ENCODE peak calls at places on chromosomes 3 and 15, in ten cellular contexts. One of them, this sample, is unnamed.

GRCh38 chr15:38620851-38621594 is 56.4 kb upstream of the RASGRP1 start:
- DNase-seq in ELR: no peak
- DNase-seq in kidney epithelial cell: no peak
- DNase-seq in stimulated activated naive CD8-positive, alpha-beta T cell treated with anti-CD3 and anti-CD28 coated beads, Interleukin-15, Interleukin-2, amounts not matched to agents 100 U/mL and 50 U/mL, for 24 hours: no peak
- DNase-seq in A549: no peak
- DNase-seq in left ventricle myocardium inferior: no peak
- DNase-seq in tibial artery: no peak
- DNase-seq in uterus: no peak
- DNase-seq in WTC11: no peak
- DNase-seq in LHCN-M2: no peak
- DNase-seq in this sample: no peak

GRCh38 chr3:16319307-16319706 is 54.3 kb downstream of the OXNAD1 start:
- DNase-seq in WTC11: peak
- DNase-seq in kidney epithelial cell: no peak
- DNase-seq in A549: peak
- DNase-seq in uterus: no peak
- DNase-seq in left ventricle myocardium inferior: no peak
- DNase-seq in LHCN-M2: peak
- DNase-seq in stimulated activated naive CD8-positive, alpha-beta T cell treated with anti-CD3 and anti-CD28 coated beads, Interleukin-15, Interleukin-2, amounts not matched to agents 100 U/mL and 50 U/mL, for 24 hours: peak
- DNase-seq in ELR: peak
- DNase-seq in tibial artery: no peak
- DNase-seq in this sample: peak

GRCh38 chr3:36476274-36476942 is 96.1 kb downstream of the STAC start:
- DNase-seq in WTC11: no peak
- DNase-seq in A549: no peak
- DNase-seq in stimulated activated naive CD8-positive, alpha-beta T cell treated with anti-CD3 and anti-CD28 coated beads, Interleukin-15, Interleukin-2, amounts not matched to agents 100 U/mL and 50 U/mL, for 24 hours: no peak
- DNase-seq in tibial artery: no peak
- DNase-seq in LHCN-M2: no peak
- DNase-seq in uterus: no peak
- DNase-seq in left ventricle myocardium inferior: no peak
- DNase-seq in kidney epithelial cell: no peak
- DNase-seq in ELR: no peak
- DNase-seq in this sample: no peak

GRCh38 chr3:155790272-155790918 is 15.7 kb downstream of the C3orf33 start:
- DNase-seq in tibial artery: no peak
- DNase-seq in kidney epithelial cell: no peak
- DNase-seq in A549: no peak
- DNase-seq in ELR: no peak
- DNase-seq in LHCN-M2: no peak
- DNase-seq in left ventricle myocardium inferior: no peak
- DNase-seq in uterus: no peak
- DNase-seq in stimulated activated naive CD8-positive, alpha-beta T cell treated with anti-CD3 and anti-CD28 coated beads, Interleukin-15, Interleukin-2, amounts not matched to agents 100 U/mL and 50 U/mL, for 24 hours: no peak
- DNase-seq in WTC11: no peak
- DNase-seq in this sample: no peak

GRCh38 chr15:82680200-82681102 is 29.2 kb downstream of the AP3B2 start:
- DNase-seq in stimulated activated naive CD8-positive, alpha-beta T cell treated with anti-CD3 and anti-CD28 coated beads, Interleukin-15, Interleukin-2, amounts not matched to agents 100 U/mL and 50 U/mL, for 24 hours: peak
- DNase-seq in left ventricle myocardium inferior: no peak
- DNase-seq in uterus: no peak
- DNase-seq in LHCN-M2: no peak
- DNase-seq in tibial artery: peak
- DNase-seq in A549: peak
- DNase-seq in WTC11: peak
- DNase-seq in ELR: no peak
- DNase-seq in kidney epithelial cell: no peak
- DNase-seq in this sample: peak

GRCh38 chr15:56890038-56890437 is 28.4 kb upstream of the TCF12 start:
- DNase-seq in left ventricle myocardium inferior: no peak
- DNase-seq in tibial artery: no peak
- DNase-seq in WTC11: no peak
- DNase-seq in uterus: no peak
- DNase-seq in A549: no peak
- DNase-seq in kidney epithelial cell: no peak
- DNase-seq in ELR: no peak
- DNase-seq in LHCN-M2: no peak
- DNase-seq in stimulated activated naive CD8-positive, alpha-beta T cell treated with anti-CD3 and anti-CD28 coated beads, Interleukin-15, Interleukin-2, amounts not matched to agents 100 U/mL and 50 U/mL, for 24 hours: no peak
- DNase-seq in this sample: no peak

GRCh38 chr3:122533480-122533879 is 18.7 kb upstream of the KPNA1 start:
- DNase-seq in uterus: no peak
- DNase-seq in WTC11: no peak
- DNase-seq in ELR: peak
- DNase-seq in kidney epithelial cell: no peak
- DNase-seq in A549: no peak
- DNase-seq in LHCN-M2: no peak
- DNase-seq in stimulated activated naive CD8-positive, alpha-beta T cell treated with anti-CD3 and anti-CD28 coated beads, Interleukin-15, Interleukin-2, amounts not matched to agents 100 U/mL and 50 U/mL, for 24 hours: no peak
- DNase-seq in left ventricle myocardium inferior: no peak
- DNase-seq in tibial artery: no peak
- DNase-seq in this sample: no peak

GRCh38 chr3:66998899-66999235 is 760 bp downstream of the KBTBD8 start:
- DNase-seq in ELR: no peak
- DNase-seq in A549: no peak
- DNase-seq in LHCN-M2: no peak
- DNase-seq in kidney epithelial cell: no peak
- DNase-seq in WTC11: no peak
- DNase-seq in tibial artery: no peak
- DNase-seq in stimulated activated naive CD8-positive, alpha-beta T cell treated with anti-CD3 and anti-CD28 coated beads, Interleukin-15, Interleukin-2, amounts not matched to agents 100 U/mL and 50 U/mL, for 24 hours: no peak
- DNase-seq in left ventricle myocardium inferior: no peak
- DNase-seq in uterus: no peak
- DNase-seq in this sample: no peak

GRCh38 chr3:155744091-155744625 is 713 bp downstream of the PLCH1 start:
- DNase-seq in WTC11: peak
- DNase-seq in A549: peak
- DNase-seq in LHCN-M2: peak
- DNase-seq in uterus: peak
- DNase-seq in ELR: peak
- DNase-seq in kidney epithelial cell: no peak
- DNase-seq in tibial artery: no peak
- DNase-seq in left ventricle myocardium inferior: peak
- DNase-seq in stimulated activated naive CD8-positive, alpha-beta T cell treated with anti-CD3 and anti-CD28 coated beads, Interleukin-15, Interleukin-2, amounts not matched to agents 100 U/mL and 50 U/mL, for 24 hours: peak
- DNase-seq in this sample: peak

GRCh38 chr15:44735482-44736260 is 657 bp upstream of the TRIM69 start:
- DNase-seq in A549: no peak
- DNase-seq in LHCN-M2: no peak
- DNase-seq in stimulated activated naive CD8-positive, alpha-beta T cell treated with anti-CD3 and anti-CD28 coated beads, Interleukin-15, Interleukin-2, amounts not matched to agents 100 U/mL and 50 U/mL, for 24 hours: peak
- DNase-seq in kidney epithelial cell: no peak
- DNase-seq in left ventricle myocardium inferior: peak
- DNase-seq in ELR: no peak
- DNase-seq in uterus: no peak
- DNase-seq in WTC11: no peak
- DNase-seq in tibial artery: peak
- DNase-seq in this sample: peak